ENCODE peak calls at places on chromosomes 13 and 19, in five cellular contexts. One of them, this sample, is unnamed. For H3K4me1 and H3K9me3, the result is how much of the 10 kb centered on the place peaks cover.

GRCh38 chr13:23467048-23467931 is 33.8 kb upstream of the SACS start:
- DNase-seq in Peyer's patch: no peak
- DNase-seq in ascending aorta: no peak
- DNase-seq in HCT116: no peak
- DNase-seq in cardiac muscle cell: peak
- DNase-seq in this sample: no peak

GRCh38 chr19:35253316-35254286 is 4.8 kb downstream of the LSR start:
- DNase-seq in Peyer's patch: peak
- DNase-seq in ascending aorta: no peak
- DNase-seq in HCT116: no peak
- DNase-seq in cardiac muscle cell: no peak
- DNase-seq in this sample: peak

GRCh38 chr19:1861599-1862031 is 1.8 kb downstream of the KLF16 start:
- DNase-seq in Peyer's patch: peak
- DNase-seq in ascending aorta: no peak
- DNase-seq in HCT116: no peak
- DNase-seq in cardiac muscle cell: no peak
- DNase-seq in this sample: peak

GRCh38 chr19:1163934-1164683 is 10.0 kb downstream of the SBNO2 start:
- DNase-seq in Peyer's patch: no peak
- DNase-seq in ascending aorta: no peak
- DNase-seq in HCT116: no peak
- DNase-seq in cardiac muscle cell: no peak
- DNase-seq in this sample: no peak

GRCh38 chr13:75533866-75534265 is 3.8 kb downstream of the COMMD6 start:
- DNase-seq in Peyer's patch: no peak
- DNase-seq in ascending aorta: no peak
- DNase-seq in HCT116: no peak
- DNase-seq in cardiac muscle cell: no peak
- DNase-seq in this sample: no peak

GRCh38 chr19:31274266-31274963 is 74.8 kb downstream of the TSHZ3 start:
- DNase-seq in Peyer's patch: no peak
- DNase-seq in ascending aorta: no peak
- DNase-seq in HCT116: no peak
- DNase-seq in cardiac muscle cell: no peak
- DNase-seq in this sample: no peak

GRCh38 chr13:47904239-47904638 is 96.8 kb downstream of the SUCLA2 start:
- DNase-seq in Peyer's patch: no peak
- DNase-seq in ascending aorta: no peak
- DNase-seq in HCT116: no peak
- DNase-seq in cardiac muscle cell: no peak
- DNase-seq in this sample: no peak

GRCh38 chr19:5293607-5294089 is 47.0 kb downstream of the PTPRS start:
- DNase-seq in Peyer's patch: no peak
- DNase-seq in ascending aorta: no peak
- DNase-seq in HCT116: no peak
- DNase-seq in cardiac muscle cell: peak
- DNase-seq in this sample: no peak

GRCh38 chr13:91574756-91575155 is 176.3 kb downstream of the GPC5 start:
- DNase-seq in Peyer's patch: no peak
- DNase-seq in ascending aorta: no peak
- DNase-seq in HCT116: no peak
- DNase-seq in cardiac muscle cell: no peak
- DNase-seq in this sample: no peak

GRCh38 chr13:73440296-73440895 is 381.6 kb downstream of the KLF5 start:
- DNase-seq in Peyer's patch: no peak
- DNase-seq in ascending aorta: no peak
- DNase-seq in HCT116: peak
- DNase-seq in cardiac muscle cell: no peak
- DNase-seq in this sample: peak

GRCh38 chr13:32734511-32734910 is 148.3 kb downstream of the PDS5B start:
- DNase-seq in Peyer's patch: no peak
- DNase-seq in ascending aorta: no peak
- DNase-seq in HCT116: no peak
- DNase-seq in cardiac muscle cell: peak
- DNase-seq in this sample: no peak

GRCh38 chr13:72798817-72799216 is 16.9 kb downstream of the PIBF1 start:
- DNase-seq in Peyer's patch: no peak
- DNase-seq in ascending aorta: no peak
- DNase-seq in HCT116: no peak
- DNase-seq in cardiac muscle cell: no peak
- DNase-seq in this sample: no peak

GRCh38 chr13:49998714-49999624 is 2.1 kb downstream of the TRIM13 start:
- DNase-seq in Peyer's patch: no peak
- DNase-seq in ascending aorta: no peak
- DNase-seq in HCT116: no peak
- DNase-seq in cardiac muscle cell: no peak
- DNase-seq in this sample: no peak

GRCh38 chr19:48216933-48217332 is 38.8 kb downstream of the CARD8 start:
- DNase-seq in Peyer's patch: no peak
- DNase-seq in ascending aorta: no peak
- DNase-seq in HCT116: no peak
- DNase-seq in cardiac muscle cell: no peak
- DNase-seq in this sample: no peak

GRCh38 chr19:1042689-1043511 is 3.0 kb downstream of the ABCA7 start:
- DNase-seq in Peyer's patch: no peak
- DNase-seq in ascending aorta: no peak
- DNase-seq in HCT116: no peak
- DNase-seq in cardiac muscle cell: no peak
- DNase-seq in this sample: peak

GRCh38 chr13:21037656-21038055 is 23.7 kb downstream of the LATS2 start:
- DNase-seq in Peyer's patch: peak
- DNase-seq in ascending aorta: no peak
- DNase-seq in HCT116: no peak
- DNase-seq in cardiac muscle cell: no peak
- DNase-seq in this sample: no peak

GRCh38 chr13:102597029-102598015 is 536 bp downstream of the TPP2 start:
- DNase-seq in Peyer's patch: peak
- DNase-seq in ascending aorta: no peak
- DNase-seq in HCT116: no peak
- DNase-seq in cardiac muscle cell: peak
- DNase-seq in this sample: peak

GRCh38 chr13:31207630-31208549 is 8.1 kb downstream of the B3GLCT start:
- DNase-seq in Peyer's patch: no peak
- DNase-seq in ascending aorta: no peak
- DNase-seq in HCT116: no peak
- DNase-seq in cardiac muscle cell: no peak
- DNase-seq in this sample: no peak

GRCh38 chr13:99415851-99416331 is 85.4 kb upstream of the TM9SF2 start:
- DNase-seq in Peyer's patch: peak
- DNase-seq in ascending aorta: no peak
- DNase-seq in HCT116: no peak
- DNase-seq in cardiac muscle cell: no peak
- DNase-seq in this sample: no peak

GRCh38 chr13:52348983-52349780 is 56.8 kb downstream of the THSD1 start:
- DNase-seq in Peyer's patch: no peak
- DNase-seq in ascending aorta: no peak
- DNase-seq in HCT116: peak
- DNase-seq in cardiac muscle cell: no peak
- DNase-seq in this sample: peak

GRCh38 chr19:40687525-40688016 is 2.9 kb downstream of the NUMBL start:
- DNase-seq in Peyer's patch: peak
- DNase-seq in ascending aorta: peak
- DNase-seq in HCT116: no peak
- DNase-seq in cardiac muscle cell: no peak
- DNase-seq in this sample: peak

GRCh38 chr13:94712287-94712811 is at the start of gene SOX21:
- DNase-seq in Peyer's patch: no peak
- DNase-seq in ascending aorta: no peak
- DNase-seq in HCT116: no peak
- DNase-seq in cardiac muscle cell: no peak
- DNase-seq in this sample: no peak

GRCh38 chr13:28423010-28423409 is 71.9 kb downstream of the FLT1 start:
- DNase-seq in Peyer's patch: peak
- DNase-seq in ascending aorta: peak
- DNase-seq in HCT116: no peak
- DNase-seq in cardiac muscle cell: no peak
- DNase-seq in this sample: peak

GRCh38 chr19:48393559-48394330 is at the start of gene GRIN2D:
- DNase-seq in Peyer's patch: no peak
- DNase-seq in ascending aorta: no peak
- DNase-seq in HCT116: no peak
- DNase-seq in cardiac muscle cell: peak
- DNase-seq in this sample: no peak

GRCh38 chr13:97583884-97584497 is 150.0 kb downstream of the RAP2A start:
- DNase-seq in Peyer's patch: no peak
- DNase-seq in ascending aorta: no peak
- DNase-seq in HCT116: no peak
- DNase-seq in cardiac muscle cell: no peak
- DNase-seq in this sample: no peak

GRCh38 chr13:47896546-47896945 is 104.5 kb downstream of the SUCLA2 start:
- DNase-seq in Peyer's patch: no peak
- DNase-seq in ascending aorta: no peak
- DNase-seq in HCT116: no peak
- DNase-seq in cardiac muscle cell: no peak
- DNase-seq in this sample: no peak

GRCh38 chr13:113320226-113320875 is 23.3 kb downstream of the LAMP1 start:
- DNase-seq in Peyer's patch: no peak
- DNase-seq in ascending aorta: no peak
- DNase-seq in HCT116: no peak
- DNase-seq in cardiac muscle cell: no peak
- DNase-seq in this sample: no peak

GRCh38 chr19:3370728-3371591 is 4.6 kb downstream of the NFIC start:
- DNase-seq in Peyer's patch: no peak
- DNase-seq in ascending aorta: no peak
- DNase-seq in HCT116: no peak
- DNase-seq in cardiac muscle cell: no peak
- DNase-seq in this sample: no peak
- H3K4me1 ChIP-seq in Peyer's patch: under half
- H3K4me1 ChIP-seq in ascending aorta: under half
- H3K4me1 ChIP-seq in HCT116: half or more
- H3K4me1 ChIP-seq in cardiac muscle cell: under half
- H3K4me1 ChIP-seq in this sample: under half

GRCh38 chr19:51983361-51983760 is 3.3 kb downstream of the ZNF350 start:
- DNase-seq in Peyer's patch: no peak
- DNase-seq in ascending aorta: no peak
- DNase-seq in HCT116: no peak
- DNase-seq in cardiac muscle cell: no peak
- DNase-seq in this sample: no peak
- H3K9me3 ChIP-seq in Peyer's patch: under half
- H3K9me3 ChIP-seq in ascending aorta: half or more
- H3K9me3 ChIP-seq in HCT116: under half
- H3K9me3 ChIP-seq in cardiac muscle cell: under half
- H3K9me3 ChIP-seq in this sample: under half

GRCh38 chr19:10819124-10820060 is 16.6 kb downstream of the TMED1 start:
- DNase-seq in Peyer's patch: no peak
- DNase-seq in ascending aorta: no peak
- DNase-seq in HCT116: no peak
- DNase-seq in cardiac muscle cell: no peak
- DNase-seq in this sample: no peak

GRCh38 chr19:10820173-10820572 is 15.8 kb downstream of the TMED1 start:
- DNase-seq in Peyer's patch: no peak
- DNase-seq in ascending aorta: no peak
- DNase-seq in HCT116: no peak
- DNase-seq in cardiac muscle cell: no peak
- DNase-seq in this sample: no peak

GRCh38 chr19:10816691-10817090 is 19.3 kb downstream of the TMED1 start:
- DNase-seq in Peyer's patch: no peak
- DNase-seq in ascending aorta: no peak
- DNase-seq in HCT116: no peak
- DNase-seq in cardiac muscle cell: no peak
- DNase-seq in this sample: no peak

GRCh38 chr19:10817291-10818038 is 18.5 kb downstream of the TMED1 start:
- DNase-seq in Peyer's patch: peak
- DNase-seq in ascending aorta: peak
- DNase-seq in HCT116: no peak
- DNase-seq in cardiac muscle cell: no peak
- DNase-seq in this sample: peak

GRCh38 chr19:10818306-10819123 is 17.5 kb downstream of the TMED1 start:
- DNase-seq in Peyer's patch: no peak
- DNase-seq in ascending aorta: no peak
- DNase-seq in HCT116: no peak
- DNase-seq in cardiac muscle cell: no peak
- DNase-seq in this sample: no peak
- H3K27ac ChIP-seq in Peyer's patch: peak
- H3K27ac ChIP-seq in ascending aorta: peak
- H3K27ac ChIP-seq in HCT116: no peak
- H3K27ac ChIP-seq in cardiac muscle cell: no peak
- H3K27ac ChIP-seq in this sample: peak

GRCh38 chr19:18304496-18305312 is 18.2 kb downstream of the LSM4 start:
- DNase-seq in Peyer's patch: peak
- DNase-seq in ascending aorta: peak
- DNase-seq in HCT116: no peak
- DNase-seq in cardiac muscle cell: peak
- DNase-seq in this sample: peak

GRCh38 chr19:18306903-18307681 is 15.8 kb downstream of the LSM4 start:
- DNase-seq in Peyer's patch: no peak
- DNase-seq in ascending aorta: no peak
- DNase-seq in HCT116: no peak
- DNase-seq in cardiac muscle cell: no peak
- DNase-seq in this sample: no peak

GRCh38 chr19:18308051-18308947 is 14.6 kb downstream of the LSM4 start:
- DNase-seq in Peyer's patch: no peak
- DNase-seq in ascending aorta: no peak
- DNase-seq in HCT116: no peak
- DNase-seq in cardiac muscle cell: no peak
- DNase-seq in this sample: no peak

GRCh38 chr19:18304194-18304495 is 18.7 kb downstream of the LSM4 start:
- DNase-seq in Peyer's patch: no peak
- DNase-seq in ascending aorta: no peak
- DNase-seq in HCT116: no peak
- DNase-seq in cardiac muscle cell: no peak
- DNase-seq in this sample: no peak

GRCh38 chr19:18306209-18306902 is 16.5 kb downstream of the LSM4 start:
- DNase-seq in Peyer's patch: no peak
- DNase-seq in ascending aorta: no peak
- DNase-seq in HCT116: no peak
- DNase-seq in cardiac muscle cell: no peak
- DNase-seq in this sample: no peak
- H3K4me1 ChIP-seq in Peyer's patch: under half
- H3K4me1 ChIP-seq in ascending aorta: half or more
- H3K4me1 ChIP-seq in HCT116: under half
- H3K4me1 ChIP-seq in cardiac muscle cell: under half
- H3K4me1 ChIP-seq in this sample: under half

DNA sequence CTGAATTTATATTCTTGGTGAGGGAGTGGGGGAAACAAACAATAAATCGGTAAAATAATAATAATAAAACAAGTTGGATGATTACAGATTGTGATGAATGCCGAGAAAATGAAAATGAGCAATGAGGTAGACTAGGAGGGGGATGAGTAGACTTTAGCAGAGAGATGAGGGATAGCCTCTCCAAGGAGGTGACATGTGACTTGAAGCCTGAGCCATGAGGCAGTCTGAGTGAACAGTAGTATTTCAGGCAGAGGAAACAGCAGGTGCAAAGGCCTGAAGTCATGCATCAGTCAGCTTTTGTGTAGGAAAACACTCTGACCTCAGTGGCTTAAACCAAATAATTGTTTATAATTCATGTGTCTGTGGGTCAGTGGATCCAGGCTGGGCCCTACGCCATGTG is 4.6 kb downstream of the ZNF135 start:
- DNase-seq in Peyer's patch: no peak
- DNase-seq in ascending aorta: no peak
- DNase-seq in HCT116: no peak
- DNase-seq in cardiac muscle cell: no peak
- DNase-seq in this sample: no peak
- H3K9me3 ChIP-seq in Peyer's patch: under half
- H3K9me3 ChIP-seq in ascending aorta: half or more
- H3K9me3 ChIP-seq in HCT116: under half
- H3K9me3 ChIP-seq in cardiac muscle cell: under half
- H3K9me3 ChIP-seq in this sample: under half

GRCh38 chr13:108827637-108828036 is 198.2 kb downstream of the MYO16 start:
- DNase-seq in Peyer's patch: no peak
- DNase-seq in ascending aorta: no peak
- DNase-seq in HCT116: no peak
- DNase-seq in cardiac muscle cell: no peak
- DNase-seq in this sample: no peak
- H3K27ac ChIP-seq in Peyer's patch: no peak
- H3K27ac ChIP-seq in ascending aorta: no peak
- H3K27ac ChIP-seq in HCT116: no peak
- H3K27ac ChIP-seq in cardiac muscle cell: no peak
- H3K27ac ChIP-seq in this sample: no peak

This sample was measured in colonic mucosa.